ENCODE peak calls at places on chromosomes 3 and 15, in four cellular contexts. G is PC-3, I is sigmoid colon, T is fibroblast of lung. Q is an unnamed sample.

GRCh38 chr3:185089343-185089742 is 63.5 kb downstream of the C3orf70 start:
- DNase-seq in I (no peak), T (no peak), G (peak; percentile 25), Q (no peak)

GRCh38 chr3:45606003-45606402 is 11.5 kb downstream of the LIMD1 start:
- DNase-seq in G (no peak), I (no peak), T (no peak), Q (no peak)

GRCh38 chr15:60745469-60745971 is 266.6 kb upstream of the ICE2 start:
- DNase-seq in G (no peak), I (peak; percentile 93), T (peak; percentile 70), Q (peak; percentile 43)

GRCh38 chr3:129855454-129856419 is 37.8 kb downstream of the TMCC1 start:
- DNase-seq in G (peak; percentile 47), T (peak; percentile 68), I (no peak), Q (peak; percentile 39)

GRCh38 chr15:33411596-33412545 is 101.1 kb downstream of the RYR3 start:
- DNase-seq in T (no peak), G (no peak), I (no peak), Q (no peak)

GRCh38 chr3:47210863-47211405 is 47.0 kb upstream of the SETD2 start:
- DNase-seq in T (peak; percentile 15), G (no peak), I (peak; percentile 4), Q (no peak)

GRCh38 chr15:52097176-52097575 is 15.4 kb downstream of the BCL2L10 start:
- DNase-seq in T (no peak), I (no peak), G (no peak), Q (no peak)

GRCh38 chr3:73504255-73504654 is 120.5 kb downstream of the PDZRN3 start:
- DNase-seq in I (no peak), T (no peak), G (no peak), Q (no peak)

GRCh38 chr15:85825719-85826118 is 31.0 kb upstream of the KLHL25 start:
- DNase-seq in G (peak; percentile 24), I (no peak), T (no peak), Q (no peak)

GRCh38 chr3:189204467-189204866 is 32.7 kb downstream of the TPRG1 start:
- DNase-seq in I (no peak), T (no peak), G (no peak), Q (no peak)

GRCh38 chr3:161104561-161105551 is at the start of gene B3GALNT1:
- DNase-seq in I (peak; percentile 67), T (peak; percentile 67), G (peak; percentile 65), Q (peak; percentile 32)

GRCh38 chr3:48569400-48569799 is 5.8 kb upstream of the UCN2 start:
- DNase-seq in I (no peak), T (no peak), G (no peak), Q (no peak)

GRCh38 chr3:110430146-110430545 is 641.5 kb upstream of the NECTIN3 start:
- DNase-seq in T (no peak), G (no peak), I (no peak), Q (peak; percentile 17)

GRCh38 chr3:78969483-78969882 is 798.3 kb downstream of the ROBO1 start:
- DNase-seq in G (no peak), I (no peak), T (peak; percentile 62), Q (peak; percentile 58)

GRCh38 chr3:107218864-107219269 is 158.4 kb upstream of the CCDC54 start:
- DNase-seq in T (no peak), I (no peak), G (no peak), Q (no peak)

GRCh38 chr3:23113455-23114171 is 89.5 kb upstream of the UBE2E2 start:
- DNase-seq in G (peak; percentile 89), I (peak; percentile 70), T (peak; percentile 72), Q (peak; percentile 24)

GRCh38 chr15:99999282-100000070 is 266.2 kb upstream of the LYSMD4 start:
- DNase-seq in T (no peak), I (no peak), G (no peak), Q (no peak)

GRCh38 chr3:190281308-190282051 is 40.8 kb downstream of the CLDN1 start:
- DNase-seq in T (peak; percentile 71), I (no peak), G (no peak), Q (no peak)

GRCh38 chr15:41870689-41871081 is 23.2 kb downstream of the SPTBN5 start:
- DNase-seq in T (peak; percentile 80), G (peak; percentile 98), I (no peak), Q (peak; percentile 80)

DNA sequence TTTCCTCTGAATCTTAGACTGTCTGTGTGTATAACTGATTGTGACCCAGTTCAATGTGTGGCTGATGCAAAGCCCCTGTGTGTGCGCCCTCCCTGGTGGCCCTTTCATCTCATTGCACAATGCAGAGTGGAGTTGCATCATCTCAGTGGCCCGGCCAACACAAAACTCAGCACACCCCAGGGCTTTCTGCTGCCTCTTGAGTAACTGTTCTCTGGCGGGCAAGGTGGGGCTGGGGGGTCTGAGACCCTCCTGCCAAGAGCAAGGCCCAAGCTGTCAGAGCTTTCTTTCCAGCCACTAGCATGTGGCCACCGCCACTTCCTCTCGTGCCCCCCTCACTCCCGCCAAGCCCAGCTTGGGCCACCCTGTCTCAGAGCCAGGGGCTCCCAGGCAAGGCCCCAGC is 80.7 kb upstream of the ALDH1L1 start:
- DNase-seq in G (no peak), T (peak; percentile 93), I (peak; percentile 92), Q (no peak)
- TF ChIP-seq CTCF in G (no peak), T (no peak), I (no peak), Q (peak; percentile 26)

GRCh38 chr15:57592426-57592825 is 722 bp downstream of the MYZAP start:
- DNase-seq in G (no peak), I (no peak), T (no peak), Q (no peak)
- H3K27ac ChIP-seq in G (no peak overlapping the region), I (peak overlapping the region; percentile 76), T (no peak overlapping the region), Q (no peak overlapping the region)

DNA sequence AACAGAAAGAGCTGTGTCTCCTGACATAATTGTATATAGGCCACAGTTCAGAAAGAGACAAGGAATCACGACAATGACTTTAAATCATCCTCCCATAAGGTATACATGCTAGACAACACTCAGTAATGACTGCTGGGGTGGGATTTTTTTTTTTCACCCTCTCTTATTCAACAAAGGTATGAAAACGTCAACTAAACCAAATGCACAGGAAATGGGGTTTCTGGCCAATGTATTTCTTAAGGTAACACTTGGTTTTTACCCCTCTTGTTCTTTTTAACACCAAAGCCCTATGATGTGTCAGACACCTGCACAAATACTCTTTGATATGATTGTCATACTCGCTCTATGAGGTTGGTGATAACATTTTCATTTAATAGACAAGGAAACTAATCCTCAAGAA is 78.3 kb downstream of the MCF2L2 start:
- DNase-seq in T (no peak), G (no peak), I (no peak), Q (no peak)
- H3K4me3 ChIP-seq in T (no peak overlapping the region), G (no peak overlapping the region), I (no peak overlapping the region), Q (no peak overlapping the region)

DNA sequence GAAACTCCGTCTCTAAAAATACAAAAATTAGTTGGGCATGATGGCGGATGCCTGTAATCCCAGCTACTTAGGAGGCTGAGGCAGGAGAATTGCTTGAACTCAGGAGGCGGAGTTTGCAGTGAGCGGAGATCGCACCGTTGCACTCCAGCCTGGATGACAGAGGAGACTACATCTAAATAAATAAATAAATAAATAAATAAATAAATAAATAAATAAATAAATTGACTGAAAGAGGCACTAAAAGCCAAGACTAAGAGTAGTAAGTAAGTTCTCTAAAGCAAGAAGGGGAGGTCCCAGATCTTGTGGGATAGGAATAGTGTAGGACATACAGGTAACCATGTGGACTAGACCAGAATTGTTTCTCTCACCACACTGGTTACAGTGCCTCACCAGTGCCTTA is 40.0 kb downstream of the TLNRD1 start:
- DNase-seq in T (no peak), G (no peak), I (no peak), Q (no peak)
- TF ChIP-seq CTCF in T (no peak), G (no peak), I (no peak), Q (no peak)

GRCh38 chr3:136751259-136752045 is 726 bp downstream of the STAG1 start:
- DNase-seq in T (peak; percentile 85), I (peak; percentile 87), G (peak; percentile 54), Q (peak; percentile 70)

GRCh38 chr3:136752046-136752326 is 192 bp downstream of the STAG1 start:
- DNase-seq in I (no peak), G (no peak), T (no peak), Q (no peak)

GRCh38 chr3:136750922-136751258 is 1.3 kb downstream of the STAG1 start:
- DNase-seq in G (peak; percentile 25), I (no peak), T (peak; percentile 80), Q (no peak)

GRCh38 chr3:136750209-136750921 is 1.8 kb downstream of the STAG1 start:
- DNase-seq in G (peak; percentile 1), T (peak; percentile 23), I (no peak), Q (no peak)

DNA sequence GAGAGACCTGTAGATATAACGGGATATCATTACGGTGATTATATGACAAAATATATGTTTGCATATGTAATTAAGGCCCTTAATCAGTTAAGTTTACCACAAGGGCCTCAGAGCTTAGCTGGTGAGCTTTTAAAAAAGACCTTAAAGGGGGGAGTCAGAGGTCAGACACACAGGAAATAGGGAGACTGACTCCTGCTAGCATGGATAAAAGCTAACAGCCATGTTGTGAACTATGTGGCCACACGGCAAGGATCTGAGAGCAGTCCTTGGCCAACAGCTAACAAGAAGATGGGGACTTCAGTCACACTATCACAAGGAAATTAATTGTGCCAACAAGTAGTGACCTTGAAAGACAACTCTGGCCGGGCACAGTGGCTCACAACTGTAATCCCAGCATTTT is 3.1 kb downstream of the STAG1 start:
- DNase-seq in G (no peak), T (no peak), I (no peak), Q (no peak)
- H3K27ac ChIP-seq in G (no peak overlapping the region), T (peak overlapping the region; percentile 94), I (peak overlapping the region; percentile 99), Q (no peak overlapping the region)

DNA sequence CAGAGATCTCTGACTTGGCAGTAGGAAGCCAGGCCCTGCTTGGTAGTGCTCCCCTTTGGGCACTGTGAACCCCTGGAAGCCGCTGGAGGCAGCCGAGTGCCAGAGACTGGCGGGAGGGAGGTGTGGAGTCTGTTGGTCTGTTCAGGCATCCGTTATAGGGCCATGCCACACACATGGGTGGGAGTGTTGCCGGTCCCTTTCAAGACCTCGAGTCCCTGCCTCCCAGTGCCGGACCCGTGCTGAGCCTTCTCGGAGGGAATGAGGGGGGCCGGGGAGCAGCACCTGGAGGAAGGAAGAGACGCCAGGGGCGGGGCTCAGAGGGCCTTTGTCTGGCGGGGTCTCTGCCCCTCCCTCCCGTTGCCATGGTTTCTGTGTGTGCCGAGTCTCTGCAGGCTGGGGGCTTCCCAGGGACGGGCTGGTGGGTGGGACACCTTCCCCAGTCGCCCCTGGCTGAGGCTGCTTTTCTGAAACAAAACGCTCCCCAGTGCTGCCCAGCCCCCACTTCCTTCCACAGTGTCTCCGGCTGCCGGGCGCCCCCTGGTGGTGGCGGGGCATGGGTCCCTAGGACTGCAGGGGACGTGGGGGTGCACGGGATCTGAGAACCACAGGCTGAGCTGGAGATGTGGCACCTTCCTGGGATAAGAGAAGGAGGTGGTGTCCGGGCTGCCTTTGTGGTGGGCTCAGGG is 10.0 kb downstream of the GNAI2 start:
- DNase-seq in T (peak; percentile 83), G (peak; percentile 89), I (peak; percentile 95), Q (peak; percentile 85)
- H3K4me3 ChIP-seq in T (peak overlapping the region; percentile 37), G (peak overlapping the region; percentile 37), I (peak overlapping the region; percentile 44), Q (peak overlapping the region; percentile 27)

Q was measured in brain microvascular endothelial cell.